ENCODE peak calls at places on chromosomes 13 and 19, in seven cellular contexts. One of them, this sample, is unnamed. For H3K27me3, the result is how much of the 10 kb centered on the place peaks cover.

GRCh38 chr13:74708629-74709028 is 574.4 kb upstream of the KLF12 start:
- DNase-seq in brain microvascular endothelial cell: no peak
- DNase-seq in cardiac muscle cell: no peak
- DNase-seq in BJ: no peak
- DNase-seq in fibroblast of lung: no peak
- DNase-seq in left ventricle myocardium inferior: no peak
- DNase-seq in psoas muscle: no peak
- DNase-seq in this sample: no peak

GRCh38 chr13:95185311-95185710 is 115.9 kb downstream of the ABCC4 start:
- DNase-seq in brain microvascular endothelial cell: no peak
- DNase-seq in cardiac muscle cell: no peak
- DNase-seq in BJ: no peak
- DNase-seq in fibroblast of lung: no peak
- DNase-seq in left ventricle myocardium inferior: no peak
- DNase-seq in psoas muscle: no peak
- DNase-seq in this sample: no peak

GRCh38 chr19:19820774-19821315 is 705 bp downstream of the ZNF506 start:
- DNase-seq in brain microvascular endothelial cell: peak
- DNase-seq in cardiac muscle cell: peak
- DNase-seq in BJ: no peak
- DNase-seq in fibroblast of lung: no peak
- DNase-seq in left ventricle myocardium inferior: no peak
- DNase-seq in psoas muscle: no peak
- DNase-seq in this sample: no peak

GRCh38 chr19:46727036-46727501 is 10.2 kb upstream of the PRKD2 start:
- DNase-seq in brain microvascular endothelial cell: no peak
- DNase-seq in cardiac muscle cell: no peak
- DNase-seq in BJ: no peak
- DNase-seq in fibroblast of lung: no peak
- DNase-seq in left ventricle myocardium inferior: no peak
- DNase-seq in psoas muscle: no peak
- DNase-seq in this sample: no peak

GRCh38 chr13:111335263-111335662 is 14.8 kb downstream of the TEX29 start:
- DNase-seq in brain microvascular endothelial cell: no peak
- DNase-seq in cardiac muscle cell: no peak
- DNase-seq in BJ: no peak
- DNase-seq in fibroblast of lung: no peak
- DNase-seq in left ventricle myocardium inferior: no peak
- DNase-seq in psoas muscle: no peak
- DNase-seq in this sample: no peak

GRCh38 chr13:101703838-101704237 is 251.4 kb downstream of the ITGBL1 start:
- DNase-seq in brain microvascular endothelial cell: no peak
- DNase-seq in cardiac muscle cell: no peak
- DNase-seq in BJ: no peak
- DNase-seq in fibroblast of lung: no peak
- DNase-seq in left ventricle myocardium inferior: no peak
- DNase-seq in psoas muscle: no peak
- DNase-seq in this sample: no peak

GRCh38 chr13:32897296-32897695 is 118.9 kb upstream of the KL start:
- DNase-seq in brain microvascular endothelial cell: no peak
- DNase-seq in cardiac muscle cell: no peak
- DNase-seq in BJ: no peak
- DNase-seq in fibroblast of lung: no peak
- DNase-seq in left ventricle myocardium inferior: no peak
- DNase-seq in psoas muscle: no peak
- DNase-seq in this sample: no peak

GRCh38 chr19:46839752-46840151 is 10.9 kb downstream of the AP2S1 start:
- DNase-seq in brain microvascular endothelial cell: no peak
- DNase-seq in cardiac muscle cell: no peak
- DNase-seq in BJ: no peak
- DNase-seq in fibroblast of lung: no peak
- DNase-seq in left ventricle myocardium inferior: no peak
- DNase-seq in psoas muscle: peak
- DNase-seq in this sample: no peak

GRCh38 chr13:107964356-107964755 is 251.0 kb downstream of the LIG4 start:
- DNase-seq in brain microvascular endothelial cell: no peak
- DNase-seq in cardiac muscle cell: peak
- DNase-seq in BJ: no peak
- DNase-seq in fibroblast of lung: peak
- DNase-seq in left ventricle myocardium inferior: no peak
- DNase-seq in psoas muscle: no peak
- DNase-seq in this sample: no peak

GRCh38 chr19:54727562-54727961 is 3.3 kb downstream of the KIR3DL3 start:
- DNase-seq in brain microvascular endothelial cell: no peak
- DNase-seq in cardiac muscle cell: no peak
- DNase-seq in BJ: no peak
- DNase-seq in fibroblast of lung: no peak
- DNase-seq in left ventricle myocardium inferior: no peak
- DNase-seq in psoas muscle: no peak
- DNase-seq in this sample: no peak

GRCh38 chr13:33212396-33212795 is 73.2 kb downstream of the STARD13 start:
- DNase-seq in brain microvascular endothelial cell: no peak
- DNase-seq in cardiac muscle cell: no peak
- DNase-seq in BJ: no peak
- DNase-seq in fibroblast of lung: no peak
- DNase-seq in left ventricle myocardium inferior: no peak
- DNase-seq in psoas muscle: no peak
- DNase-seq in this sample: no peak

GRCh38 chr13:113383089-113383488 is 19.2 kb upstream of the GRTP1 start:
- DNase-seq in brain microvascular endothelial cell: no peak
- DNase-seq in cardiac muscle cell: no peak
- DNase-seq in BJ: no peak
- DNase-seq in fibroblast of lung: no peak
- DNase-seq in left ventricle myocardium inferior: no peak
- DNase-seq in psoas muscle: no peak
- DNase-seq in this sample: no peak

GRCh38 chr13:47628666-47629065 is 372.4 kb downstream of the SUCLA2 start:
- DNase-seq in brain microvascular endothelial cell: peak
- DNase-seq in cardiac muscle cell: no peak
- DNase-seq in BJ: peak
- DNase-seq in fibroblast of lung: no peak
- DNase-seq in left ventricle myocardium inferior: no peak
- DNase-seq in psoas muscle: no peak
- DNase-seq in this sample: no peak

GRCh38 chr19:47305309-47305751 is 4.3 kb upstream of the C5AR1 start:
- DNase-seq in brain microvascular endothelial cell: peak
- DNase-seq in cardiac muscle cell: peak
- DNase-seq in BJ: peak
- DNase-seq in fibroblast of lung: peak
- DNase-seq in left ventricle myocardium inferior: peak
- DNase-seq in psoas muscle: peak
- DNase-seq in this sample: peak

GRCh38 chr13:68110178-68110768 is 880.1 kb upstream of the PCDH9 start:
- DNase-seq in brain microvascular endothelial cell: no peak
- DNase-seq in cardiac muscle cell: no peak
- DNase-seq in BJ: no peak
- DNase-seq in fibroblast of lung: no peak
- DNase-seq in left ventricle myocardium inferior: no peak
- DNase-seq in psoas muscle: no peak
- DNase-seq in this sample: no peak

GRCh38 chr19:49380391-49380790 is 7.7 kb upstream of the KASH5 start:
- DNase-seq in brain microvascular endothelial cell: no peak
- DNase-seq in cardiac muscle cell: no peak
- DNase-seq in BJ: no peak
- DNase-seq in fibroblast of lung: no peak
- DNase-seq in left ventricle myocardium inferior: no peak
- DNase-seq in psoas muscle: no peak
- DNase-seq in this sample: no peak

GRCh38 chr19:49387936-49388372 is at the start of gene KASH5:
- DNase-seq in brain microvascular endothelial cell: no peak
- DNase-seq in cardiac muscle cell: peak
- DNase-seq in BJ: no peak
- DNase-seq in fibroblast of lung: peak
- DNase-seq in left ventricle myocardium inferior: peak
- DNase-seq in psoas muscle: peak
- DNase-seq in this sample: no peak

GRCh38 chr19:49378501-49378900 is 9.5 kb upstream of the KASH5 start:
- DNase-seq in brain microvascular endothelial cell: no peak
- DNase-seq in cardiac muscle cell: no peak
- DNase-seq in BJ: no peak
- DNase-seq in fibroblast of lung: no peak
- DNase-seq in left ventricle myocardium inferior: no peak
- DNase-seq in psoas muscle: no peak
- DNase-seq in this sample: no peak

GRCh38 chr19:49382639-49383038 is 5.4 kb upstream of the KASH5 start:
- DNase-seq in brain microvascular endothelial cell: no peak
- DNase-seq in cardiac muscle cell: no peak
- DNase-seq in BJ: no peak
- DNase-seq in fibroblast of lung: no peak
- DNase-seq in left ventricle myocardium inferior: no peak
- DNase-seq in psoas muscle: no peak
- DNase-seq in this sample: no peak

DNA sequence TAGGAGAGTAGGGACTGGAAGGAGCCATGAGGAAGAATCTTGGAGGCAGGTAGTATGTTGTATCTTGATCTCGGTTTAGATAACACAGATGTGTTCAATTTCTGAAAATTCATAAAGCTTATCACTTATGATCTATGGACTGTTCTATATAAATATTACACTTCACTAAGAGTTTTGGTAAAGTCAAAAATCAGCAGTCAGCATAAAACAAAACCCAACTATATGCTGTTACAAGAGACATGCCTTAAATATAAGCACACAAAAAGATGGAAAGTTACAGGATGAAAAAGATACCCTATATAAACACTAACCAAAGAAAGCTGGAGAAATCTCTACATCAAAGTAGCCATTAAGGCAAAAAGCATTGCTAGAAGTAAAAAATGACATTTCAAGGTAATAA is 4.5 kb upstream of the KASH5 start:
- DNase-seq in brain microvascular endothelial cell: no peak
- DNase-seq in cardiac muscle cell: no peak
- DNase-seq in BJ: no peak
- DNase-seq in fibroblast of lung: no peak
- DNase-seq in left ventricle myocardium inferior: no peak
- DNase-seq in psoas muscle: no peak
- DNase-seq in this sample: no peak
- H3K27me3 ChIP-seq in brain microvascular endothelial cell: under half
- H3K27me3 ChIP-seq in cardiac muscle cell: under half
- H3K27me3 ChIP-seq in BJ: under half
- H3K27me3 ChIP-seq in fibroblast of lung: under half
- H3K27me3 ChIP-seq in left ventricle myocardium inferior: half or more
- H3K27me3 ChIP-seq in psoas muscle: under half
- H3K27me3 ChIP-seq in this sample: under half

DNA sequence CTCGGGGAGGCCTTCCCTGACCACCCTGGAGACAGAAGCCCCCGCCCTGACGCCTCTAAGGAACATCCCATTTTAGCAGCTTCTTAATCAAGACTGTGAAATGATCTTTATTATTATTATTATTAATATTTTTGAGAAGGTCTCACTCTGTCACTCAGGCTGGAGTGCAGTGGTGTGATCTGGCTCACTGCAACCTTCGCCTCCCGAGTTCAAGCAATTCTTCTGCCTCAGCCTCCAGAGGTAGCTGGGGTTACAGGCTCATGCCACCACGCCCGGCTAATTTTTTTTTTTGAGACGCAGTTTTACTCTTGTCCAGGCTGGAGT is 3.6 kb upstream of the DAND5 start:
- DNase-seq in brain microvascular endothelial cell: no peak
- DNase-seq in cardiac muscle cell: no peak
- DNase-seq in BJ: no peak
- DNase-seq in fibroblast of lung: no peak
- DNase-seq in left ventricle myocardium inferior: no peak
- DNase-seq in psoas muscle: no peak
- DNase-seq in this sample: no peak
- H3K4me3 ChIP-seq in brain microvascular endothelial cell: no peak
- H3K4me3 ChIP-seq in cardiac muscle cell: peak
- H3K4me3 ChIP-seq in BJ: no peak
- H3K4me3 ChIP-seq in fibroblast of lung: no peak
- H3K4me3 ChIP-seq in left ventricle myocardium inferior: peak
- H3K4me3 ChIP-seq in psoas muscle: peak
- H3K4me3 ChIP-seq in this sample: peak

GRCh38 chr19:50192463-50193211 is 10.8 kb upstream of the MYH14 start:
- DNase-seq in brain microvascular endothelial cell: no peak
- DNase-seq in cardiac muscle cell: no peak
- DNase-seq in BJ: no peak
- DNase-seq in fibroblast of lung: no peak
- DNase-seq in left ventricle myocardium inferior: no peak
- DNase-seq in psoas muscle: no peak
- DNase-seq in this sample: no peak

GRCh38 chr19:50191270-50191669 is 12.2 kb upstream of the MYH14 start:
- DNase-seq in brain microvascular endothelial cell: no peak
- DNase-seq in cardiac muscle cell: no peak
- DNase-seq in BJ: no peak
- DNase-seq in fibroblast of lung: peak
- DNase-seq in left ventricle myocardium inferior: no peak
- DNase-seq in psoas muscle: no peak
- DNase-seq in this sample: no peak

GRCh38 chr19:50187937-50188336 is 15.5 kb upstream of the MYH14 start:
- DNase-seq in brain microvascular endothelial cell: no peak
- DNase-seq in cardiac muscle cell: no peak
- DNase-seq in BJ: no peak
- DNase-seq in fibroblast of lung: no peak
- DNase-seq in left ventricle myocardium inferior: no peak
- DNase-seq in psoas muscle: no peak
- DNase-seq in this sample: no peak

GRCh38 chr19:50190439-50190891 is 13.0 kb upstream of the MYH14 start:
- DNase-seq in brain microvascular endothelial cell: no peak
- DNase-seq in cardiac muscle cell: no peak
- DNase-seq in BJ: no peak
- DNase-seq in fibroblast of lung: no peak
- DNase-seq in left ventricle myocardium inferior: no peak
- DNase-seq in psoas muscle: no peak
- DNase-seq in this sample: no peak

DNA sequence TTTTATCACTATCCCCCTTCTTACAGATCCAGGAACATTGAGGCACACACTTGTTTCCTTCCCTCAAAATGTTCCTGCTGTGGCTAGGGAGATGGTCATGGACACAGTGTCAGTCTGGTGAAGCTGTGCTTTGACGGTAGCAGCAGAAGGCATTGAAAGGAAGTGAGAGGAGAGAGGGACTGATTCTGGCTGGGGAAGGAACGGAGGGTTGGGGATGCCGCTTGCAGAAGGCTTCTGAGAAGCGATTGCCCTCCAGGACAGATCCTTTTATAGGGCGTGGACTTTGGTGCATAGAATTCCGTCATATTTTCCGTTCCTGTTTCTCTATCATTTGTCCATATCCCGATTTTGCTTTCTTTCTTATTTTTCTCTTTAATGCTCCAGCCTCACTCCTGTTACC is 14.1 kb upstream of the MYH14 start:
- DNase-seq in brain microvascular endothelial cell: no peak
- DNase-seq in cardiac muscle cell: no peak
- DNase-seq in BJ: no peak
- DNase-seq in fibroblast of lung: no peak
- DNase-seq in left ventricle myocardium inferior: no peak
- DNase-seq in psoas muscle: no peak
- DNase-seq in this sample: no peak
- H3K27me3 ChIP-seq in brain microvascular endothelial cell: under half
- H3K27me3 ChIP-seq in cardiac muscle cell: under half
- H3K27me3 ChIP-seq in BJ: under half
- H3K27me3 ChIP-seq in fibroblast of lung: under half
- H3K27me3 ChIP-seq in left ventricle myocardium inferior: under half
- H3K27me3 ChIP-seq in psoas muscle: under half
- H3K27me3 ChIP-seq in this sample: under half

GRCh38 chr19:50667177-50667758 is 18.0 kb downstream of the C19orf81 start:
- DNase-seq in brain microvascular endothelial cell: no peak
- DNase-seq in cardiac muscle cell: no peak
- DNase-seq in BJ: no peak
- DNase-seq in fibroblast of lung: no peak
- DNase-seq in left ventricle myocardium inferior: no peak
- DNase-seq in psoas muscle: no peak
- DNase-seq in this sample: no peak
- H3K4me3 ChIP-seq in brain microvascular endothelial cell: no peak
- H3K4me3 ChIP-seq in cardiac muscle cell: peak
- H3K4me3 ChIP-seq in BJ: no peak
- H3K4me3 ChIP-seq in fibroblast of lung: no peak
- H3K4me3 ChIP-seq in left ventricle myocardium inferior: no peak
- H3K4me3 ChIP-seq in psoas muscle: no peak
- H3K4me3 ChIP-seq in this sample: peak